ENCODE peak calls at places on chromosomes 2 and 18, in seven cellular contexts. One of them, this sample, is unnamed.

GRCh38 chr2:2333076-2333475 is 2.0 kb upstream of the MYT1L start:
- DNase-seq in ovary: no peak
- DNase-seq in testis: no peak
- DNase-seq in tibial nerve: no peak
- DNase-seq in cardiac muscle cell: no peak
- DNase-seq in GM12865: no peak
- DNase-seq in BJ: no peak
- DNase-seq in this sample: no peak

GRCh38 chr18:25422230-25422629 is 70.3 kb upstream of the ZNF521 start:
- DNase-seq in ovary: no peak
- DNase-seq in tibial nerve: no peak
- DNase-seq in testis: no peak
- DNase-seq in GM12865: no peak
- DNase-seq in cardiac muscle cell: no peak
- DNase-seq in BJ: no peak
- DNase-seq in this sample: no peak

GRCh38 chr2:60998628-60999545 is 18.6 kb upstream of the PEX13 start:
- DNase-seq in tibial nerve: no peak
- DNase-seq in testis: no peak
- DNase-seq in cardiac muscle cell: peak; percentile 60
- DNase-seq in GM12865: peak; percentile 71
- DNase-seq in ovary: no peak
- DNase-seq in BJ: no peak
- DNase-seq in this sample: no peak

GRCh38 chr18:3594760-3595241 is 144.8 kb downstream of the TGIF1 start:
- DNase-seq in tibial nerve: no peak
- DNase-seq in GM12865: no peak
- DNase-seq in cardiac muscle cell: no peak
- DNase-seq in ovary: peak; percentile 47
- DNase-seq in testis: peak; percentile 59
- DNase-seq in BJ: no peak
- DNase-seq in this sample: no peak

GRCh38 chr2:169693344-169693743 is 861 bp downstream of the CFAP210 start:
- DNase-seq in testis: no peak
- DNase-seq in ovary: no peak
- DNase-seq in cardiac muscle cell: no peak
- DNase-seq in BJ: no peak
- DNase-seq in tibial nerve: no peak
- DNase-seq in GM12865: peak; percentile 8
- DNase-seq in this sample: no peak

GRCh38 chr2:222944552-222944951 is 83.7 kb downstream of the ACSL3 start:
- DNase-seq in cardiac muscle cell: no peak
- DNase-seq in GM12865: no peak
- DNase-seq in testis: no peak
- DNase-seq in ovary: no peak
- DNase-seq in tibial nerve: no peak
- DNase-seq in BJ: no peak
- DNase-seq in this sample: no peak

GRCh38 chr2:192151848-192152247 is 42.9 kb downstream of the TMEFF2 start:
- DNase-seq in BJ: no peak
- DNase-seq in GM12865: peak; percentile 18
- DNase-seq in ovary: no peak
- DNase-seq in testis: no peak
- DNase-seq in cardiac muscle cell: no peak
- DNase-seq in tibial nerve: no peak
- DNase-seq in this sample: no peak

GRCh38 chr2:235064980-235065379 is 113.2 kb downstream of the SH3BP4 start:
- DNase-seq in GM12865: no peak
- DNase-seq in cardiac muscle cell: no peak
- DNase-seq in BJ: no peak
- DNase-seq in testis: no peak
- DNase-seq in ovary: no peak
- DNase-seq in tibial nerve: no peak
- DNase-seq in this sample: no peak

GRCh38 chr2:52995439-52995838 is 772.2 kb upstream of the CHAC2 start:
- DNase-seq in cardiac muscle cell: no peak
- DNase-seq in tibial nerve: no peak
- DNase-seq in ovary: no peak
- DNase-seq in GM12865: no peak
- DNase-seq in BJ: no peak
- DNase-seq in testis: no peak
- DNase-seq in this sample: no peak

GRCh38 chr2:221606369-221606768 is 34.3 kb upstream of the EPHA4 start:
- DNase-seq in GM12865: no peak
- DNase-seq in tibial nerve: no peak
- DNase-seq in testis: no peak
- DNase-seq in cardiac muscle cell: peak; percentile 42
- DNase-seq in BJ: no peak
- DNase-seq in ovary: no peak
- DNase-seq in this sample: no peak

GRCh38 chr2:65081232-65081685 is 25.0 kb downstream of the CEP68 start:
- DNase-seq in ovary: no peak
- DNase-seq in testis: no peak
- DNase-seq in cardiac muscle cell: no peak
- DNase-seq in tibial nerve: no peak
- DNase-seq in BJ: no peak
- DNase-seq in GM12865: no peak
- DNase-seq in this sample: no peak

GRCh38 chr2:216139884-216140283 is 30.7 kb downstream of the XRCC5 start:
- DNase-seq in GM12865: peak; percentile 50
- DNase-seq in testis: no peak
- DNase-seq in BJ: no peak
- DNase-seq in ovary: no peak
- DNase-seq in cardiac muscle cell: peak; percentile 30
- DNase-seq in tibial nerve: no peak
- DNase-seq in this sample: no peak

GRCh38 chr2:70930371-70931329 is 5.0 kb upstream of the ATP6V1B1 start:
- DNase-seq in ovary: no peak
- DNase-seq in GM12865: no peak
- DNase-seq in cardiac muscle cell: no peak
- DNase-seq in BJ: no peak
- DNase-seq in testis: peak; percentile 2
- DNase-seq in tibial nerve: no peak
- DNase-seq in this sample: no peak

GRCh38 chr2:218012306-218012705 is 9.5 kb upstream of the TNS1 start:
- DNase-seq in testis: no peak
- DNase-seq in BJ: no peak
- DNase-seq in ovary: no peak
- DNase-seq in GM12865: no peak
- DNase-seq in tibial nerve: no peak
- DNase-seq in cardiac muscle cell: no peak
- DNase-seq in this sample: no peak

GRCh38 chr2:218400167-218400929 is 680 bp downstream of the CTDSP1 start:
- DNase-seq in cardiac muscle cell: peak; percentile 54
- DNase-seq in GM12865: no peak
- DNase-seq in BJ: no peak
- DNase-seq in testis: peak; percentile 48
- DNase-seq in ovary: peak; percentile 75
- DNase-seq in tibial nerve: no peak
- DNase-seq in this sample: no peak

GRCh38 chr18:24989760-24990547 is 362.0 kb downstream of the ZNF521 start:
- DNase-seq in ovary: no peak
- DNase-seq in GM12865: no peak
- DNase-seq in tibial nerve: no peak
- DNase-seq in BJ: no peak
- DNase-seq in testis: no peak
- DNase-seq in cardiac muscle cell: no peak
- DNase-seq in this sample: no peak

GRCh38 chr2:44802409-44803099 is 138.9 kb upstream of the SIX3 start:
- DNase-seq in tibial nerve: no peak
- DNase-seq in ovary: no peak
- DNase-seq in GM12865: no peak
- DNase-seq in testis: no peak
- DNase-seq in cardiac muscle cell: peak; percentile 35
- DNase-seq in BJ: no peak
- DNase-seq in this sample: no peak

GRCh38 chr2:216159161-216159560 is 50.0 kb downstream of the XRCC5 start:
- DNase-seq in tibial nerve: no peak
- DNase-seq in BJ: no peak
- DNase-seq in ovary: no peak
- DNase-seq in cardiac muscle cell: no peak
- DNase-seq in testis: no peak
- DNase-seq in GM12865: no peak
- DNase-seq in this sample: no peak

GRCh38 chr18:12645751-12646203 is 12.1 kb downstream of the SPIRE1 start:
- DNase-seq in cardiac muscle cell: peak; percentile 17
- DNase-seq in ovary: no peak
- DNase-seq in tibial nerve: no peak
- DNase-seq in GM12865: no peak
- DNase-seq in BJ: no peak
- DNase-seq in testis: peak; percentile 55
- DNase-seq in this sample: no peak

GRCh38 chr18:2559249-2559648 is 12.1 kb downstream of the METTL4 start:
- DNase-seq in cardiac muscle cell: no peak
- DNase-seq in GM12865: no peak
- DNase-seq in tibial nerve: no peak
- DNase-seq in ovary: no peak
- DNase-seq in BJ: no peak
- DNase-seq in testis: no peak
- DNase-seq in this sample: no peak

GRCh38 chr18:48714873-48715272 is 176.0 kb downstream of the CTIF start:
- DNase-seq in GM12865: no peak
- DNase-seq in BJ: no peak
- DNase-seq in testis: no peak
- DNase-seq in ovary: no peak
- DNase-seq in cardiac muscle cell: no peak
- DNase-seq in tibial nerve: no peak
- DNase-seq in this sample: no peak

GRCh38 chr2:75146903-75147332 is 52.4 kb downstream of the TACR1 start:
- DNase-seq in cardiac muscle cell: no peak
- DNase-seq in BJ: no peak
- DNase-seq in GM12865: no peak
- DNase-seq in ovary: no peak
- DNase-seq in testis: no peak
- DNase-seq in tibial nerve: no peak
- DNase-seq in this sample: no peak

DNA sequence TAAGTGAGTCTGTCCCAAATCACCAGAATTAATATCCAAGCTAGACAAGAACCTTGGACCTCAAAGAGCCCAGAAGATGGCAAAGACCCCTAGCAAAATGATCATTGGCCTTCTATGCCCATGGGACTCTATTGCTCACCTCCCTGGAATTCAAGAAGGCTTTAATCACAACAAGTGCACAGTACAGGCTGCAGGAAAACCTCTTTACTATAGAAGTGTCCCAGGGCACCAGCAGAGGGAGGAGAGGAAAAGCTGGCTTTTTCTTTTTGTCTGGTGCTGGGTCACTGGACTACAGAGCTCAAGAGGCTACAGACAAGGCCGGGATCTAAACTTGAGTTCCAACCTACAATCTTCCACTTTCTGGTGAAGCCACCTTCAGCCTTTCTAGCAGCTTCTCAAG is 88.3 kb upstream of the PPP1CB start:
- DNase-seq in tibial nerve: no peak
- DNase-seq in BJ: no peak
- DNase-seq in testis: no peak
- DNase-seq in GM12865: no peak
- DNase-seq in cardiac muscle cell: no peak
- DNase-seq in ovary: no peak
- DNase-seq in this sample: no peak
- TF ChIP-seq CTCF in tibial nerve: no peak
- TF ChIP-seq CTCF in BJ: peak; percentile 59
- TF ChIP-seq CTCF in testis: peak; percentile 16
- TF ChIP-seq CTCF in GM12865: no peak
- TF ChIP-seq CTCF in cardiac muscle cell: peak; percentile 25
- TF ChIP-seq CTCF in ovary: no peak
- TF ChIP-seq CTCF in this sample: no peak

GRCh38 chr2:185335879-185336278 is 402.7 kb upstream of the FSIP2 start:
- DNase-seq in cardiac muscle cell: no peak
- DNase-seq in tibial nerve: no peak
- DNase-seq in ovary: no peak
- DNase-seq in BJ: no peak
- DNase-seq in testis: no peak
- DNase-seq in GM12865: no peak
- DNase-seq in this sample: no peak

GRCh38 chr2:185338104-185338503 is 400.5 kb upstream of the FSIP2 start:
- DNase-seq in testis: no peak
- DNase-seq in GM12865: no peak
- DNase-seq in cardiac muscle cell: no peak
- DNase-seq in tibial nerve: no peak
- DNase-seq in ovary: no peak
- DNase-seq in BJ: no peak
- DNase-seq in this sample: no peak

GRCh38 chr2:185337033-185337432 is 401.6 kb upstream of the FSIP2 start:
- DNase-seq in BJ: no peak
- DNase-seq in testis: no peak
- DNase-seq in ovary: no peak
- DNase-seq in GM12865: no peak
- DNase-seq in cardiac muscle cell: no peak
- DNase-seq in tibial nerve: no peak
- DNase-seq in this sample: no peak
- TF ChIP-seq CTCF in BJ: no peak
- TF ChIP-seq CTCF in testis: no peak
- TF ChIP-seq CTCF in ovary: no peak
- TF ChIP-seq CTCF in GM12865: no peak
- TF ChIP-seq CTCF in cardiac muscle cell: no peak
- TF ChIP-seq CTCF in tibial nerve: no peak
- TF ChIP-seq CTCF in this sample: no peak

GRCh38 chr2:42457011-42457410 is 36.8 kb downstream of the KCNG3 start:
- DNase-seq in testis: no peak
- DNase-seq in BJ: no peak
- DNase-seq in tibial nerve: no peak
- DNase-seq in ovary: no peak
- DNase-seq in GM12865: peak; percentile 8
- DNase-seq in cardiac muscle cell: no peak
- DNase-seq in this sample: no peak
- TF ChIP-seq CTCF in testis: peak; percentile 1
- TF ChIP-seq CTCF in BJ: no peak
- TF ChIP-seq CTCF in tibial nerve: no peak
- TF ChIP-seq CTCF in ovary: no peak
- TF ChIP-seq CTCF in GM12865: peak; percentile 16
- TF ChIP-seq CTCF in cardiac muscle cell: no peak
- TF ChIP-seq CTCF in this sample: no peak

GRCh38 chr2:187658952-187659525 is 104.8 kb upstream of the TFPI start:
- DNase-seq in tibial nerve: no peak
- DNase-seq in testis: no peak
- DNase-seq in cardiac muscle cell: peak; percentile 41
- DNase-seq in BJ: no peak
- DNase-seq in ovary: no peak
- DNase-seq in GM12865: peak; percentile 36
- DNase-seq in this sample: no peak
- TF ChIP-seq CTCF in tibial nerve: no peak
- TF ChIP-seq CTCF in testis: peak; percentile 11
- TF ChIP-seq CTCF in cardiac muscle cell: peak; percentile 41
- TF ChIP-seq CTCF in BJ: peak; percentile 46
- TF ChIP-seq CTCF in ovary: no peak
- TF ChIP-seq CTCF in GM12865: peak; percentile 19
- TF ChIP-seq CTCF in this sample: no peak